ENCODE peak calls at places on chromosomes 4 and X, in four cellular contexts. L is left colon, H is psoas muscle, Z is NCI-H510A. O is an unnamed sample.

GRCh38 chr4:98519268-98519993 is 139.0 kb downstream of the TSPAN5 start:
- DNase-seq in L (no peak), H (no peak), Z (no peak), O (no peak)

GRCh38 chr4:110196206-110196870 is 2.1 kb downstream of the ELOVL6 start:
- DNase-seq in L (peak; percentile 68), H (peak; percentile 58), Z (peak; percentile 47), O (peak; percentile 71)

GRCh38 chr4:38523524-38524448 is 140.2 kb upstream of the KLF3 start:
- DNase-seq in L (no peak), H (no peak), Z (no peak), O (peak; percentile 82)

GRCh38 chrX:95076449-95076848 is 1402.4 kb downstream of the FAM133A start:
- DNase-seq in L (no peak), H (no peak), Z (no peak), O (no peak)

GRCh38 chrX:53716328-53717088 is 30.0 kb upstream of the HUWE1 start:
- DNase-seq in L (no peak), H (no peak), Z (no peak), O (no peak)

GRCh38 chrX:3771756-3772155 is 58.3 kb upstream of the PRKX start:
- DNase-seq in L (no peak), H (no peak), Z (no peak), O (no peak)

GRCh38 chr4:48778431-48779094 is 1.5 kb downstream of the FRYL start:
- DNase-seq in L (no peak), H (no peak), Z (no peak), O (no peak)

GRCh38 chrX:46876901-46877300 is 35.3 kb upstream of the JADE3 start:
- DNase-seq in L (no peak), H (no peak), Z (no peak), O (no peak)

GRCh38 chr4:32135642-32136041 is 1415.5 kb downstream of the PCDH7 start:
- DNase-seq in L (no peak), H (no peak), Z (no peak), O (no peak)

GRCh38 chr4:132071815-132072214 is 1077.3 kb upstream of the PCDH10 start:
- DNase-seq in L (no peak), H (no peak), Z (no peak), O (no peak)

GRCh38 chrX:52576474-52576873 is 59.6 kb upstream of the XAGE1B start:
- DNase-seq in L (no peak), H (no peak), Z (no peak), O (no peak)

GRCh38 chr4:25862411-25863346 is at the start of gene SEL1L3:
- DNase-seq in L (peak; percentile 78), H (peak; percentile 54), Z (no peak), O (peak; percentile 92)

GRCh38 chrX:37677765-37678164 is 7.8 kb upstream of the XK start:
- DNase-seq in L (no peak), H (no peak), Z (no peak), O (no peak)

GRCh38 chr4:182906786-182907185 is 10.4 kb downstream of the DCTD start:
- DNase-seq in L (no peak), H (no peak), Z (no peak), O (no peak)

GRCh38 chr4:43089730-43090129 is 197.2 kb downstream of the GRXCR1 start:
- DNase-seq in L (no peak), H (no peak), Z (no peak), O (no peak)

GRCh38 chr4:90184560-90184959 is 57.4 kb downstream of the CCSER1 start:
- DNase-seq in L (no peak), H (no peak), Z (no peak), O (no peak)

GRCh38 chr4:30821891-30822612 is 101.9 kb downstream of the PCDH7 start:
- DNase-seq in L (no peak), H (no peak), Z (peak; percentile 0), O (no peak)

GRCh38 chrX:68912113-68912980 is 83.5 kb downstream of the EFNB1 start:
- DNase-seq in L (no peak), H (peak; percentile 42), Z (no peak), O (no peak)

GRCh38 chr4:169236901-169237626 is 33.7 kb downstream of the SH3RF1 start:
- DNase-seq in L (no peak), H (peak; percentile 64), Z (no peak), O (no peak)

GRCh38 chr4:112894951-112895350 is 154.5 kb upstream of the ANK2 start:
- DNase-seq in L (no peak), H (no peak), Z (no peak), O (no peak)